ENCODE peak calls at places on chromosome 17, in four cellular contexts. I is iPS DF 6.9, C is heart right ventricle, T is A673. D is an unnamed sample. For H3K36me3 and H3K4me1, the result is how much of the 10 kb centered on the place peaks cover.

GRCh38 chr17:73151888-73152633 is 12.7 kb upstream of the SSTR2 start:
- DNase-seq in I (no peak), C (no peak), T (peak), D (no peak)

GRCh38 chr17:80872011-80872929 is 119.4 kb upstream of the CHMP6 start:
- DNase-seq in I (no peak), C (peak), T (no peak), D (no peak)

GRCh38 chr17:9307313-9307998 is 268.2 kb downstream of the STX8 start:
- DNase-seq in I (no peak), C (no peak), T (peak), D (no peak)

GRCh38 chr17:27415090-27415795 is 41.0 kb upstream of the KSR1 start:
- DNase-seq in I (no peak), C (no peak), T (no peak), D (no peak)

GRCh38 chr17:31510273-31511175 is 119.0 kb downstream of the RAB11FIP4 start:
- DNase-seq in I (no peak), C (peak), T (no peak), D (no peak)

GRCh38 chr17:47414612-47415011 is 90.9 kb downstream of the EFCAB13 start:
- DNase-seq in I (no peak), C (no peak), T (no peak), D (no peak)

GRCh38 chr17:80771612-80772005 is 220.0 kb upstream of the CHMP6 start:
- DNase-seq in I (no peak), C (no peak), T (no peak), D (no peak)

GRCh38 chr17:28698253-28698941 is 13.3 kb downstream of the PROCA1 start:
- DNase-seq in I (no peak), C (no peak), T (no peak), D (no peak)

GRCh38 chr17:62172492-62173291 is 107.6 kb upstream of the MED13 start:
- DNase-seq in I (no peak), C (no peak), T (no peak), D (no peak)

GRCh38 chr17:34314279-34314678 is 5.0 kb upstream of the CCL8 start:
- DNase-seq in I (no peak), C (no peak), T (no peak), D (no peak)

GRCh38 chr17:28749516-28750177 is 5.8 kb downstream of the TRAF4 start:
- DNase-seq in I (no peak), C (no peak), T (no peak), D (no peak)

GRCh38 chr17:4033751-4034251 is 69.6 kb upstream of the ATP2A3 start:
- DNase-seq in I (no peak), C (no peak), T (no peak), D (no peak)

GRCh38 chr17:69060835-69061234 is at the start of gene ABCA9:
- DNase-seq in I (no peak), C (no peak), T (peak), D (no peak)

GRCh38 chr17:30236807-30237206 is 1.3 kb upstream of the SLC6A4 start:
- DNase-seq in I (no peak), C (peak), T (peak), D (no peak)

GRCh38 chr17:35467824-35468223 is 19.3 kb upstream of the SLFN13 start:
- DNase-seq in I (no peak), C (no peak), T (no peak), D (no peak)

GRCh38 chr17:43914451-43914850 is 7.1 kb upstream of the MPP2 start:
- DNase-seq in I (no peak), C (no peak), T (no peak), D (no peak)

GRCh38 chr17:40560592-40561293 is 4.5 kb downstream of the CCR7 start:
- DNase-seq in I (no peak), C (no peak), T (no peak), D (no peak)

GRCh38 chr17:57085448-57086068 is 512 bp downstream of the AKAP1 start:
- DNase-seq in I (no peak), C (peak), T (peak), D (peak)

GRCh38 chr17:61926831-61927210 is 961 bp downstream of the INTS2 start:
- DNase-seq in I (no peak), C (no peak), T (no peak), D (no peak)

GRCh38 chr17:27466376-27466747 is 10.1 kb downstream of the KSR1 start:
- DNase-seq in I (no peak), C (no peak), T (no peak), D (no peak)

GRCh38 chr17:39002991-39003715 is 36.0 kb upstream of the FBXO47 start:
- DNase-seq in I (no peak), C (peak), T (peak), D (no peak)

GRCh38 chr17:69523252-69523861 is 108.9 kb downstream of the MAP2K6 start:
- DNase-seq in I (peak), C (no peak), T (peak), D (no peak)

GRCh38 chr17:3860939-3861338 is 14.9 kb upstream of the NCBP3 start:
- DNase-seq in I (no peak), C (no peak), T (no peak), D (no peak)

GRCh38 chr17:77690271-77691161 is 268.0 kb upstream of the TNRC6C start:
- DNase-seq in I (no peak), C (no peak), T (peak), D (peak)
- H3K4me3 ChIP-seq in I (no peak), C (peak), T (no peak), D (peak)

GRCh38 chr17:51191895-51192294 is 25.7 kb downstream of the NME2 start:
- DNase-seq in I (no peak), C (no peak), T (no peak), D (no peak)
- H3K36me3 ChIP-seq in I (under half), C (half or more), T (under half), D (under half)

DNA sequence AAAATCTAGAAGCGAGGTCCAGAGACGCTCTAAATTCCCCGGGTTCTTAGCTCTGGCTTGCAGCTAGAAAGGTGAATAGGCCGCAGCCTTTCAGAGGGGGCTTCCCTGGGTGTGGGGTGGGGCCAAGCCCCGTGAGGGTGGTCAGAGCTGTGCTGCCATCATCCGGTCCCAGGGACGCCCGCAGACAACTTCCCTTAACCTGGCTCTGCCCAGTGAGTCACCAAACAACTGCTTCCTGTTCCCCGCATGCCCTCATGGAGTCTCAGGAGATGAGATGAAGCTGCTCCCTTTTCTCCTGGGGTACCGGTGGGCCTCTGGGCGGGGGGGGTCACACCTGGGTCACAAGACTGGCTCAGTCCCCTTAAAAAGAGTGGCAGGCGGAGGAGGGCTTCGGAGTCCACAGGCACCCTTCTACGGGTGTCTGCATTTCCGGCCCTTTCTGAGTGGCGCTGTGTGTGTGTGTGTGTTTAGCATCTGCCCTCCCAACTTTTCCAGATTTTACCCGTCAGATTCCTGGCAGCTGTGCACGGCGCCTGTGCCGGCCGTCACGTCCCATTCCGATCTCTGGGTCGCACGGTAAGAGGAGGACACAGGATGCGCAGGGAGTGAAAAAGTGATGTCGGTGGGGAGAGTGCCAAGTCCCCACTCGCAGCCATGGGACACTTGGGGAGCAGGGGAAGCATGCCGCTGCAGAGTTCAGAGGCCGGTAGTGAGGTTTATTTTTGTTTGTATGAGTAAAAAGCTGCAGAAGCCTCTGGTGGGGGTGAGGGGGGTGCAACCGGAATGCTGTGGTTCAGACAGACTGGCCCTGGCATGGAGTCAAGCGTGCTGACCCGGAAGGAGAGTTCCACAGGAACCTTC is 16.7 kb downstream of the HIC1 start:
- DNase-seq in I (no peak), C (peak), T (no peak), D (no peak)
- H3K4me1 ChIP-seq in I (under half), C (half or more), T (under half), D (under half)

DNA sequence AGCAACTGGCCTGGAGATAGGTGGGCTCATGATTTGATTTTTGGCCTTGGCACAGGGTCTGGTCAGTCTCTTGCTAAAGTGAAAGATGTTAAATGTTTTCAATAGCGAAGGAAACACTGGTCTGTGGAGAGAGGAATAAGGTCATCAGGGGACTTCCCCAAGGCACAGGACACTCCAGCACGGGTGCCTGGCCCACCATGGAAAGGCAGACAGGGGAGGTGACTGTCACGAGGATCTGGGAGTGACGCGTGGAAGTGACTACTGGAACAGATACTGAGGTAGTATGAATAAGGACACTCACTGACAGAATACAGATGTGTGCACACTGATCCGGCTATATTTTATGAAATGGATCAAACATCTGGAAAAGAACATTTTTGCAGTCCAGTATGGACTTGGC is 16.7 kb upstream of the ICAM2 start:
- DNase-seq in I (no peak), C (no peak), T (no peak), D (no peak)
- H3K4me3 ChIP-seq in I (no peak), C (no peak), T (no peak), D (no peak)

DNA sequence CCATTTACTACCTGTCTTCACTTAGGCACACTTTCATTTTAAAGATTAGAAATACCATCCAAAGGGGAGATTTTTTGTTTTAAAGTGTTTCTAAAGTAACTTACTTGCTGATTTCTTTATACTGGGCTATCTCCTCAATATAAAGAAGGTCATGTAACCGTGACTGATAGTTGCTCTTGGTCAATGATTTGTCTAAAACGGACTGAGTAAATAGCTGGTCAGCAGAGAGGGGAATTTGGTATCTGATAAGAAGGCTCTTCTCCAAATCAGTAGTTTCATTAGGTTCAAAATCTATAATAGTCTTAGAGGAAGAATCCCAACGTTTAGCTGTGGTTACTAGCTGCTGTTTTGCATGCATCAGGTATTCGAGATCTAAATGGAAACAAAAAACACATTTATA is 66.4 kb downstream of the HELZ start:
- DNase-seq in I (no peak), C (no peak), T (no peak), D (no peak)
- H3K36me3 ChIP-seq in I (under half), C (half or more), T (under half), D (under half)

GRCh38 chr17:49775546-49776260 is 11.8 kb upstream of the FAM117A start:
- DNase-seq in I (no peak), C (no peak), T (no peak), D (no peak)
- H3K4me1 ChIP-seq in I (under half), C (under half), T (under half), D (under half)

DNA sequence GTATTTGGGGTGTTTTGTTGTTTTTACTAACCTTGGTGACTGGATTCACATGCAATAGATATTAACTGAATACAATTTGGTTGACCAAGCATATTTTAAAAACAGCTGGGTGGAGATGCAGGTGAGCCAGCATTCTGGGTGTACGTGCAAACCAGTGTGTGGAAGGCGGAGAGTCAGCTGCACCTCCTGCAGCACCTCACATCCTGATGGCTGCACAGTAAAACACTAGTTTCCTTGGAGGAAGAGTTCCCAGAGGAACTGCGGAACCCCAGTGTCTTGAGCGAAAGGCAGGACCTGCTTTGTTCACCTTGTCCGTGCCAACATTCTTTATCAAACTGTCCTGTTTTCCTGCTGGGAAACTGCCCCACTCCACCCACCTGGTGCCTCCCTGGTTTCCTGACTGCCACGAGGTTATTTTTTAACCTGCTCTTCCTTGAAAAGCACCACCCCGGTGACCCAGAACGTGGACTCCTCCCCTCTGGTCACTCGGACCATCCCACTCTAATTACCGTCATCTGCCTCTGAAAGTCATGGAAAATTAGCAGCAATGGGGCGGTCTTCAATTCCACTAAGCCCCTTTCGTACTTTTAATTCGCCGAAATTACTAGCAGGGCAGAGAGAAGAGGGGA is 1.0 kb upstream of the YPEL2 start:
- DNase-seq in I (no peak), C (peak), T (no peak), D (no peak)
- H3K4me3 ChIP-seq in I (no peak), C (peak), T (no peak), D (peak)

GRCh38 chr17:45240905-45241314 is 19.2 kb downstream of the FMNL1 start:
- DNase-seq in I (no peak), C (no peak), T (no peak), D (no peak)

GRCh38 chr17:45243750-45244149 is 18.1 kb downstream of the SPATA32 start:
- DNase-seq in I (no peak), C (no peak), T (no peak), D (no peak)

GRCh38 chr17:45242015-45242414 is 19.9 kb downstream of the SPATA32 start:
- DNase-seq in I (no peak), C (no peak), T (no peak), D (no peak)

GRCh38 chr17:45238155-45238774 is 16.6 kb downstream of the FMNL1 start:
- DNase-seq in I (no peak), C (no peak), T (no peak), D (no peak)

DNA sequence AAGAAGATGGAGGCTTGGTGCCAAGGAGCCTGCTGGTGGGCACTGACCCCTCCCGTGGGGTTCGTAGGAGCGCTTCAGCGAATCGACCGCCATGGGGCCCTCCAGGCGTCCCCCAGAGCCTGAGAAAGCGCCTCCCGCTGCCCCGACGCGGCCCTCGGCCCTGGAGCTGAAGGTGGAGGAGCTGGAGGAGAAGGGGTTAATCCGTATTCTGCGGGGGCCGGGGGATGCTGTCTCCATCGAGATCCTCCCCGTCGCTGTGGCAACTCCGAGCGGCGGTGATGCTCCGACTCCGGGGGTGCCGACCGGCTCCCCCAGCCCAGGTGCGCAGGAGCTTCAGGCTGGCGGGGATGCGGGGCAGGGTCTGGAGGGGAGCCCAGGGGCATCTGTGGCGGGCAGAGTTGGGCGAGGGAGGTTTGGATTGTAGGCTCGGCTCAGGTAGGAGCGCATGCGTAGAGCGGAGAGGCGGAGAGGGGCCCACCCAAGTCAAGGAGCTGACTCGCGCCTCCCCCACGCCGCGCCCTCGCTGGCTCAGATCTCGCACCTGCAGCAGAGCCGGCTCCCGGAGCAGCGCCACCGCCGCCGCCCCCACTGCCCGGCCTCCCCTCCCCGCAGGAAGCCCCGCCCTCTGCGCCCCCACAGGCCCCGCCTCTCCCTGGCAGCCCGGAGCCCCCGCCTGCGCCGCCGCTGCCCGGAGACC is 19.8 kb downstream of the FMNL1 start:
- DNase-seq in I (no peak), C (no peak), T (no peak), D (no peak)
- H3K36me3 ChIP-seq in I (under half), C (half or more), T (under half), D (under half)

DNA sequence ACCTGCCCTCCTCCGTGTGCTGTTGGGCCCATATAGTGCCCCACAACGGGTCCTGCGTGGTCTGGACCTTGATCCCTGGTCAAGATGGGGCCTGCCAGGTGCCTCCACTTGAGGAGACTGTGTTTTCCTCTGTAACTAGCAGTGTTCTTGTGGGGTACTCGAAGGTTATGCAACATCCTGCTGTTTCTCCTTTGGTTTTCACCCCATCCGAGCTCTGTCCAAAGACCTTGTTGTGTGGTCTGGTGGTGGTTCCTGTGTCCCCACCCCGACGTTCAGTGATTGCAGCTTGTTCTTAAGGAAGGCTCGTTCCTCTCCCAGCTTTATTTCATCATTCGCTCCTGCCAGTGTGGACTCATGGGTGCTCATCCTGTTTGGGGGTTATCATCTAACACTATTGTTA is 38.7 kb upstream of the ZNF750 start:
- DNase-seq in I (no peak), C (no peak), T (no peak), D (no peak)
- H3K4me1 ChIP-seq in I (under half), C (under half), T (under half), D (under half)

D was measured in SJCRH30.